ENCODE peak calls at places on chromosome 2, in four cellular contexts. P, K, W and E are unnamed samples.

GRCh38 chr2:162126145-162126926 is 25.7 kb downstream of the GCG start:
- DNase-seq in K (no peak), P (no peak), W (no peak), E (no peak)

GRCh38 chr2:237645261-237645660 is 17.9 kb downstream of the LRRFIP1 start:
- DNase-seq in P (no peak), W (peak; percentile 19), K (no peak), E (no peak)

GRCh38 chr2:234308814-234309195 is 188.1 kb downstream of the ARL4C start:
- DNase-seq in K (peak; percentile 44), P (peak; percentile 40), W (no peak), E (peak; percentile 74)

GRCh38 chr2:227000123-227000522 is 163.9 kb downstream of the COL4A4 start:
- DNase-seq in W (no peak), P (no peak), K (no peak), E (no peak)

GRCh38 chr2:238320648-238321281 is 447 bp downstream of the TRAF3IP1 start:
- DNase-seq in K (no peak), P (no peak), W (peak; percentile 82), E (no peak)

GRCh38 chr2:111666160-111666559 is 217.8 kb downstream of the ANAPC1 start:
- DNase-seq in W (no peak), P (peak; percentile 1), K (no peak), E (no peak)

GRCh38 chr2:127024769-127025356 is 82.1 kb downstream of the BIN1 start:
- DNase-seq in W (peak; percentile 77), K (no peak), P (no peak), E (no peak)

GRCh38 chr2:217277646-217278048 is 417.8 kb upstream of the TNP1 start:
- DNase-seq in K (no peak), P (no peak), W (no peak), E (no peak)

GRCh38 chr2:201996006-201996405 is 37.6 kb upstream of the FZD7 start:
- DNase-seq in W (no peak), K (no peak), P (no peak), E (no peak)

GRCh38 chr2:46268986-46269385 is 28.2 kb upstream of the EPAS1 start:
- DNase-seq in W (no peak), P (no peak), K (no peak), E (no peak)

GRCh38 chr2:18703555-18703954 is 114.2 kb upstream of the NT5C1B start:
- DNase-seq in W (no peak), P (no peak), K (no peak), E (no peak)

GRCh38 chr2:225100269-225100668 is 58.0 kb upstream of the DOCK10 start:
- DNase-seq in P (no peak), K (no peak), W (no peak), E (no peak)

GRCh38 chr2:200255549-200255948 is 50.9 kb upstream of the SPATS2L start:
- DNase-seq in K (no peak), P (no peak), W (no peak), E (no peak)

GRCh38 chr2:67032091-67032490 is 365.0 kb upstream of the ETAA1 start:
- DNase-seq in K (no peak), W (no peak), P (no peak), E (no peak)

GRCh38 chr2:160241251-160242137 is 41.4 kb upstream of the ITGB6 start:
- DNase-seq in K (peak; percentile 23), P (peak; percentile 17), W (peak; percentile 87), E (no peak)
- H3K27ac ChIP-seq in K (peak overlapping the region; percentile 79), P (no peak overlapping the region), W (peak overlapping the region; percentile 75), E (no peak overlapping the region)

DNA sequence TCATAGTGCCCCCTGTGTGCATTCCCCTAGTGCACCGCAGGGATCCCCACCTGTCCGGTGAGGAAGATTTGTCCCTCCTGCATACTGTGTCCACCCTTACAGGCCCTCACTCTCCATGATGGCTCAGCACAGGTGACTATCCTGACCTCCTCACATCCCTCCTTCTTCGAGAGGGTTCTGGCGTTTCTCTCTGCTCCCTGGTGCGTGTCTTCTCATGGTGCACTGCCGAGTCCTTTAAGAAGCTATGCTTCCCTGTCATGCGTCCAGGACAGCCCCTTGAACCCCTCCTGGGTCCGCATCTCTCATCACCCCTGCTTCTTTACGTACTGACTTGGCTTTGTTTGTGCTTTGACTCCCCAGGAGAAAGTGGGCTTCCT is 1.0 kb upstream of the STK25 start:
- DNase-seq in P (no peak), W (no peak), K (no peak), E (no peak)
- H3K27ac ChIP-seq in P (no peak overlapping the region), W (no peak overlapping the region), K (no peak overlapping the region), E (no peak overlapping the region)

GRCh38 chr2:177265834-177266817 is 1.6 kb upstream of the NFE2L2 start:
- DNase-seq in W (no peak), P (no peak), K (no peak), E (peak; percentile 73)
- H3K27ac ChIP-seq in W (peak overlapping the region; percentile 99), P (peak overlapping the region; percentile 99), K (peak overlapping the region; percentile 100), E (peak overlapping the region; percentile 99)

GRCh38 chr2:42659601-42660000 is 91.2 kb downstream of the MTA3 start:
- DNase-seq in W (no peak), K (no peak), P (peak; percentile 11), E (peak; percentile 26)
- H3K27ac ChIP-seq in W (no peak overlapping the region), K (no peak overlapping the region), P (no peak overlapping the region), E (no peak overlapping the region)

GRCh38 chr2:173136067-173136466 is 60.4 kb downstream of the MAP3K20 start:
- DNase-seq in K (no peak), W (no peak), P (no peak), E (no peak)

GRCh38 chr2:173134703-173135102 is 59.1 kb downstream of the MAP3K20 start:
- DNase-seq in K (no peak), P (peak; percentile 38), W (no peak), E (peak; percentile 13)

GRCh38 chr2:173126819-173127218 is 51.2 kb downstream of the MAP3K20 start:
- DNase-seq in W (no peak), K (no peak), P (no peak), E (peak; percentile 36)

GRCh38 chr2:173132531-173132930 is 56.9 kb downstream of the MAP3K20 start:
- DNase-seq in W (no peak), K (no peak), P (no peak), E (no peak)

GRCh38 chr2:173130521-173131467 is 55.1 kb downstream of the MAP3K20 start:
- DNase-seq in P (no peak), K (no peak), W (no peak), E (no peak)
- H3K27ac ChIP-seq in P (no peak overlapping the region), K (no peak overlapping the region), W (no peak overlapping the region), E (no peak overlapping the region)